ENCODE peak calls at places on chromosomes 4 and X, in five cellular contexts. One of them, this sample, is unnamed.

GRCh38 chr4:82798168-82799005 is at the start of gene SCD5:
- DNase-seq in kidney: peak
- DNase-seq in GF-D8: no peak
- DNase-seq in uterus: peak
- DNase-seq in astrocyte of the hippocampus: peak
- DNase-seq in this sample: peak

GRCh38 chr4:85406185-85406584 is 68.8 kb upstream of the ARHGAP24 start:
- DNase-seq in kidney: no peak
- DNase-seq in GF-D8: no peak
- DNase-seq in uterus: no peak
- DNase-seq in astrocyte of the hippocampus: peak
- DNase-seq in this sample: no peak

GRCh38 chrX:130887392-130887791 is 15.6 kb downstream of the ENOX2 start:
- DNase-seq in kidney: no peak
- DNase-seq in GF-D8: no peak
- DNase-seq in uterus: no peak
- DNase-seq in astrocyte of the hippocampus: no peak
- DNase-seq in this sample: no peak

GRCh38 chr4:155889036-155889793 is 14.3 kb upstream of the TDO2 start:
- DNase-seq in kidney: no peak
- DNase-seq in GF-D8: peak
- DNase-seq in uterus: peak
- DNase-seq in astrocyte of the hippocampus: peak
- DNase-seq in this sample: no peak

GRCh38 chr4:95095352-95095974 is 337.7 kb downstream of the BMPR1B start:
- DNase-seq in kidney: no peak
- DNase-seq in GF-D8: no peak
- DNase-seq in uterus: no peak
- DNase-seq in astrocyte of the hippocampus: peak
- DNase-seq in this sample: no peak

GRCh38 chrX:9646471-9647038 is 119.1 kb downstream of the GPR143 start:
- DNase-seq in kidney: no peak
- DNase-seq in GF-D8: no peak
- DNase-seq in uterus: no peak
- DNase-seq in astrocyte of the hippocampus: peak
- DNase-seq in this sample: no peak

GRCh38 chr4:47612116-47613023 is 127.3 kb downstream of the ATP10D start:
- DNase-seq in kidney: no peak
- DNase-seq in GF-D8: no peak
- DNase-seq in uterus: no peak
- DNase-seq in astrocyte of the hippocampus: peak
- DNase-seq in this sample: no peak

GRCh38 chrX:48715876-48716502 is 19.5 kb downstream of the SUV39H1 start:
- DNase-seq in kidney: no peak
- DNase-seq in GF-D8: no peak
- DNase-seq in uterus: no peak
- DNase-seq in astrocyte of the hippocampus: peak
- DNase-seq in this sample: no peak

GRCh38 chr4:122583906-122584305 is 37.0 kb downstream of the IL21 start:
- DNase-seq in kidney: no peak
- DNase-seq in GF-D8: no peak
- DNase-seq in uterus: peak
- DNase-seq in astrocyte of the hippocampus: peak
- DNase-seq in this sample: no peak

GRCh38 chrX:97882306-97882705 is 998.6 kb downstream of the RPA4 start:
- DNase-seq in kidney: no peak
- DNase-seq in GF-D8: no peak
- DNase-seq in uterus: no peak
- DNase-seq in astrocyte of the hippocampus: no peak
- DNase-seq in this sample: no peak

GRCh38 chr4:6674500-6675149 is 19.1 kb upstream of the S100P start:
- DNase-seq in kidney: no peak
- DNase-seq in GF-D8: no peak
- DNase-seq in uterus: no peak
- DNase-seq in astrocyte of the hippocampus: peak
- DNase-seq in this sample: peak

GRCh38 chr4:94941706-94942105 is 184.0 kb downstream of the BMPR1B start:
- DNase-seq in kidney: no peak
- DNase-seq in GF-D8: no peak
- DNase-seq in uterus: no peak
- DNase-seq in astrocyte of the hippocampus: no peak
- DNase-seq in this sample: no peak

GRCh38 chrX:21963736-21964135 is 23.2 kb downstream of the SMS start:
- DNase-seq in kidney: no peak
- DNase-seq in GF-D8: no peak
- DNase-seq in uterus: no peak
- DNase-seq in astrocyte of the hippocampus: no peak
- DNase-seq in this sample: no peak

GRCh38 chr4:94757192-94758140 is at the start of gene BMPR1B:
- DNase-seq in kidney: peak
- DNase-seq in GF-D8: no peak
- DNase-seq in uterus: peak
- DNase-seq in astrocyte of the hippocampus: peak
- DNase-seq in this sample: no peak

GRCh38 chrX:3514996-3515395 is 168.5 kb upstream of the MXRA5 start:
- DNase-seq in kidney: no peak
- DNase-seq in GF-D8: no peak
- DNase-seq in uterus: no peak
- DNase-seq in astrocyte of the hippocampus: no peak
- DNase-seq in this sample: no peak

GRCh38 chr4:169658196-169658595 is 37.8 kb downstream of the CLCN3 start:
- DNase-seq in kidney: no peak
- DNase-seq in GF-D8: no peak
- DNase-seq in uterus: no peak
- DNase-seq in astrocyte of the hippocampus: no peak
- DNase-seq in this sample: no peak

GRCh38 chr4:44660396-44660795 is 9.0 kb upstream of the YIPF7 start:
- DNase-seq in kidney: no peak
- DNase-seq in GF-D8: no peak
- DNase-seq in uterus: no peak
- DNase-seq in astrocyte of the hippocampus: no peak
- DNase-seq in this sample: no peak

GRCh38 chr4:4549534-4549933 is 7.7 kb upstream of the STX18 start:
- DNase-seq in kidney: no peak
- DNase-seq in GF-D8: no peak
- DNase-seq in uterus: no peak
- DNase-seq in astrocyte of the hippocampus: no peak
- DNase-seq in this sample: no peak

This sample was measured in germinal center.